ENCODE peak calls at places on chromosomes 7 and 10, in ten cellular contexts. A is hypothalamus; J is fibroblast of pulmonary artery; I is lower lobe of right lung; N is ELF-1; B is effector memory CD8-positive, alpha-beta T cell; S is NCI-H1436; V is HFFc6; Q is DMS153; Y is stimulated activated CD4-positive, alpha-beta T cell treated with anti-CD3 and anti-CD28 coated beads, Interleukin-12 subunit alpha, Interleukin-12 subunit beta, amount 100 ng/mL, for 48 hours. Z is an unnamed sample.

GRCh38 chr10:703118-703517 is 13.7 kb upstream of the DIP2C start:
- DNase-seq in A (no peak), J (no peak), I (no peak), N (no peak), B (no peak), S (no peak), V (no peak), Q (no peak), Y (no peak), Z (no peak)

GRCh38 chr10:79070091-79070610 is 1.4 kb downstream of the ZMIZ1 start:
- DNase-seq in A (peak; percentile 71), J (peak; percentile 27), I (peak; percentile 75), N (peak; percentile 52), B (no peak), S (no peak), V (no peak), Q (no peak), Y (no peak), Z (no peak)

GRCh38 chr10:117408436-117409384 is 33.5 kb upstream of the PDZD8 start:
- DNase-seq in A (no peak), J (no peak), I (no peak), N (no peak), B (no peak), S (no peak), V (no peak), Q (no peak), Y (no peak), Z (no peak)

GRCh38 chr10:6840766-6841165 is 260.7 kb upstream of the PRKCQ start:
- DNase-seq in A (no peak), J (peak; percentile 50), I (no peak), N (no peak), B (no peak), S (no peak), V (no peak), Q (no peak), Y (no peak), Z (no peak)

GRCh38 chr7:96314402-96315108 is 7.3 kb downstream of the SLC25A13 start:
- DNase-seq in A (no peak), J (peak; percentile 31), I (no peak), N (peak; percentile 66), B (no peak), S (no peak), V (peak; percentile 32), Q (no peak), Y (no peak), Z (no peak)

GRCh38 chr7:31043035-31043434 is 9.1 kb upstream of the ADCYAP1R1 start:
- DNase-seq in A (peak; percentile 52), J (no peak), I (no peak), N (peak; percentile 64), B (no peak), S (no peak), V (no peak), Q (no peak), Y (no peak), Z (no peak)

GRCh38 chr10:42850931-42851330 is 68.3 kb downstream of the BMS1 start:
- DNase-seq in A (no peak), J (peak; percentile 8), I (no peak), N (no peak), B (no peak), S (no peak), V (peak; percentile 24), Q (no peak), Y (no peak), Z (no peak)

GRCh38 chr7:157981778-157982177 is 605.8 kb downstream of the PTPRN2 start:
- DNase-seq in A (no peak), J (no peak), I (no peak), N (no peak), B (no peak), S (no peak), V (no peak), Q (no peak), Y (no peak), Z (peak; percentile 1)

GRCh38 chr10:93235686-93236085 is 162.0 kb downstream of the CYP26A1 start:
- DNase-seq in A (no peak), J (peak; percentile 52), I (no peak), N (no peak), B (no peak), S (no peak), V (peak; percentile 63), Q (no peak), Y (no peak), Z (no peak)

GRCh38 chr7:140397784-140398750 is at the start of gene SLC37A3:
- DNase-seq in A (peak; percentile 78), J (peak; percentile 83), I (peak; percentile 91), N (peak; percentile 89), B (peak; percentile 85), S (peak; percentile 78), V (peak; percentile 54), Q (peak; percentile 61), Y (peak; percentile 80), Z (peak; percentile 95)

GRCh38 chr7:30003098-30003497 is 13.5 kb upstream of the SCRN1 start:
- DNase-seq in A (no peak), J (no peak), I (no peak), N (peak; percentile 25), B (no peak), S (no peak), V (no peak), Q (no peak), Y (no peak), Z (no peak)

GRCh38 chr7:30453859-30454258 is 24.7 kb downstream of the NOD1 start:
- DNase-seq in A (no peak), J (peak; percentile 69), I (no peak), N (peak; percentile 68), B (no peak), S (no peak), V (no peak), Q (no peak), Y (no peak), Z (no peak)

GRCh38 chr7:158586499-158587191 is 978 bp downstream of the PTPRN2 start:
- DNase-seq in A (peak; percentile 25), J (no peak), I (no peak), N (no peak), B (no peak), S (no peak), V (no peak), Q (no peak), Y (no peak), Z (peak; percentile 73)

GRCh38 chr10:116769368-116769767 is 27.0 kb upstream of the HSPA12A start:
- DNase-seq in A (no peak), J (no peak), I (no peak), N (no peak), B (no peak), S (no peak), V (no peak), Q (no peak), Y (no peak), Z (no peak)

GRCh38 chr7:97027427-97028234 is 3.0 kb upstream of the DLX5 start:
- DNase-seq in A (peak; percentile 62), J (peak; percentile 89), I (peak; percentile 73), N (peak; percentile 89), B (peak; percentile 46), S (no peak), V (peak; percentile 77), Q (peak; percentile 70), Y (peak; percentile 66), Z (peak; percentile 93)

GRCh38 chr7:29609162-29610030 is 45.8 kb downstream of the PRR15 start:
- DNase-seq in A (no peak), J (peak; percentile 55), I (no peak), N (peak; percentile 64), B (no peak), S (no peak), V (peak; percentile 12), Q (peak; percentile 85), Y (no peak), Z (no peak)

GRCh38 chr7:155296788-155297516 is 726 bp upstream of the INSIG1 start:
- DNase-seq in A (peak; percentile 78), J (peak; percentile 76), I (peak; percentile 78), N (peak; percentile 72), B (peak; percentile 90), S (no peak), V (peak; percentile 77), Q (no peak), Y (peak; percentile 66), Z (peak; percentile 92)

Z was measured in posterior vena cava.